ENCODE peak calls at places on chromosomes 5 and 9, in seven cellular contexts. W is spleen, Y is prostate gland, B is kidney, X is GM23338, U is fibroblast of pulmonary artery, M is OCI-LY7. O is an unnamed sample.

GRCh38 chr5:139419793-139420192 is 15.9 kb upstream of the SPATA24 start:
- DNase-seq in W (no peak), Y (no peak), B (no peak), X (no peak), U (no peak), M (no peak), O (peak)

GRCh38 chr9:106956971-106957370 is 94.0 kb downstream of the ZNF462 start:
- DNase-seq in W (no peak), Y (no peak), B (no peak), X (no peak), U (peak), M (no peak), O (no peak)

GRCh38 chr9:121692606-121693505 is 41.4 kb downstream of the DAB2IP start:
- DNase-seq in W (no peak), Y (no peak), B (peak), X (peak), U (peak), M (no peak), O (peak)

GRCh38 chr9:134066546-134066922 is 1.3 kb downstream of the BRD3 start:
- DNase-seq in W (no peak), Y (no peak), B (no peak), X (no peak), U (peak), M (peak), O (peak)

GRCh38 chr9:136674786-136675349 is 12.2 kb downstream of the EGFL7 start:
- DNase-seq in W (no peak), Y (no peak), B (peak), X (no peak), U (peak), M (no peak), O (no peak)

GRCh38 chr5:7848296-7848695 is 2.6 kb downstream of the CFAP90 start:
- DNase-seq in W (no peak), Y (no peak), B (no peak), X (no peak), U (no peak), M (no peak), O (no peak)

GRCh38 chr9:125963932-125964331 is 216.8 kb downstream of the PBX3 start:
- DNase-seq in W (no peak), Y (no peak), B (no peak), X (no peak), U (no peak), M (no peak), O (no peak)

GRCh38 chr9:100472725-100473261 is at the start of gene TMEFF1:
- DNase-seq in W (peak), Y (peak), B (peak), X (peak), U (peak), M (peak), O (peak)

GRCh38 chr9:93520523-93520922 is 55.9 kb upstream of the PHF2 start:
- DNase-seq in W (no peak), Y (no peak), B (no peak), X (no peak), U (no peak), M (peak), O (no peak)

GRCh38 chr5:132662925-132663770 is 5.2 kb downstream of the IL13 start:
- DNase-seq in W (peak), Y (no peak), B (no peak), X (peak), U (peak), M (peak), O (no peak)

GRCh38 chr9:68738346-68738745 is 33.3 kb downstream of the PIP5K1B start:
- DNase-seq in W (no peak), Y (no peak), B (no peak), X (no peak), U (no peak), M (no peak), O (no peak)

O was measured in neural progenitor cell.